ENCODE peak calls at places on chromosomes 11 and 22, in eight cellular contexts. K, Z, N, W, Y, H, I and X are unnamed samples.

GRCh38 chr11:28976012-28976800 is 868.0 kb downstream of the METTL15 start:
- DNase-seq in K (no peak), Z (no peak), N (no peak), W (no peak), Y (no peak), H (no peak), I (no peak), X (no peak)

GRCh38 chr11:114115406-114116054 is 56.0 kb downstream of the ZBTB16 start:
- DNase-seq in K (no peak), Z (no peak), N (no peak), W (no peak), Y (no peak), H (no peak), I (no peak), X (no peak)

GRCh38 chr11:102853055-102853454 is 9.6 kb upstream of the MMP3 start:
- DNase-seq in K (no peak), Z (no peak), N (no peak), W (no peak), Y (no peak), H (no peak), I (no peak), X (no peak)

GRCh38 chr22:37967637-37968451 is 14.3 kb downstream of the POLR2F start:
- DNase-seq in K (no peak), Z (no peak), N (no peak), W (no peak), Y (no peak), H (no peak), I (no peak), X (no peak)

GRCh38 chr11:68974421-68975194 is 6.2 kb downstream of the MRGPRD start:
- DNase-seq in K (no peak), Z (no peak), N (peak; percentile 24), W (no peak), Y (peak; percentile 31), H (no peak), I (no peak), X (peak; percentile 19)

GRCh38 chr11:12128191-12128841 is 17.9 kb downstream of the MICAL2 start:
- DNase-seq in K (no peak), Z (no peak), N (no peak), W (no peak), Y (no peak), H (no peak), I (no peak), X (no peak)

GRCh38 chr11:2991477-2992233 is 474 bp downstream of the NAP1L4 start:
- DNase-seq in K (peak; percentile 83), Z (no peak), N (no peak), W (no peak), Y (peak; percentile 64), H (no peak), I (no peak), X (peak; percentile 72)

GRCh38 chr11:42951266-42951665 is 360.5 kb upstream of the API5 start:
- DNase-seq in K (no peak), Z (no peak), N (no peak), W (no peak), Y (no peak), H (no peak), I (no peak), X (peak; percentile 49)

GRCh38 chr22:38981005-38981658 is 1.0 kb upstream of the APOBEC3B start:
- DNase-seq in K (no peak), Z (no peak), N (no peak), W (peak; percentile 40), Y (no peak), H (peak; percentile 70), I (no peak), X (peak; percentile 82)

GRCh38 chr11:19594326-19594725 is 118.3 kb upstream of the NAV2 start:
- DNase-seq in K (no peak), Z (no peak), N (no peak), W (no peak), Y (no peak), H (no peak), I (no peak), X (no peak)

GRCh38 chr22:50184541-50185383 is 951 bp upstream of the TRABD start:
- DNase-seq in K (no peak), Z (no peak), N (no peak), W (no peak), Y (no peak), H (no peak), I (no peak), X (no peak)

GRCh38 chr11:87878373-87878779 is 296.9 kb downstream of the RAB38 start:
- DNase-seq in K (no peak), Z (no peak), N (no peak), W (peak; percentile 8), Y (no peak), H (peak; percentile 15), I (no peak), X (peak; percentile 66)

GRCh38 chr11:108198833-108199232 is 23.6 kb downstream of the NPAT start:
- DNase-seq in K (no peak), Z (no peak), N (peak; percentile 70), W (no peak), Y (no peak), H (no peak), I (no peak), X (peak; percentile 81)

GRCh38 chr11:110134120-110134519 is 40.9 kb downstream of the ZC3H12C start:
- DNase-seq in K (no peak), Z (no peak), N (no peak), W (no peak), Y (no peak), H (no peak), I (no peak), X (no peak)

GRCh38 chr11:33320814-33321330 is 63.7 kb downstream of the HIPK3 start:
- DNase-seq in K (no peak), Z (no peak), N (no peak), W (no peak), Y (no peak), H (no peak), I (no peak), X (no peak)

DNA sequence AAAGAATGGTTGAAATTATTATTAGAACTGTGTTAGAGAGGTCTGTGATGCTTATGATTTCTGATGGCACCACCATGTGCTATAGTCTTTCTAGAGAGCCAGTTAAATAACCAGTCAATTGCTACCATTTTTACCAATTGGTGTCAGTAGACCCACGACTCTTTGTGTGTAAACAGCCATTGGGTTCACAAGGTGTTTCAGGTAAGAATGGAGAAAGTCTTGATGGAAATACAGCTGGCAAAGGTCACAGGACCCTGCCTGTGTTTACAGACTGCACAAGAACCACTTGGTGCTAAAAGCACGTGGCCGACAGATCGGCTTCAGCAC is 30.5 kb upstream of the OR10G7 start:
- DNase-seq in K (no peak), Z (no peak), N (no peak), W (no peak), Y (no peak), H (no peak), I (no peak), X (no peak)
- TF ChIP-seq CTCF in K (no peak), Z (no peak), N (no peak), W (no peak), Y (no peak), H (no peak), I (no peak), X (no peak)

DNA sequence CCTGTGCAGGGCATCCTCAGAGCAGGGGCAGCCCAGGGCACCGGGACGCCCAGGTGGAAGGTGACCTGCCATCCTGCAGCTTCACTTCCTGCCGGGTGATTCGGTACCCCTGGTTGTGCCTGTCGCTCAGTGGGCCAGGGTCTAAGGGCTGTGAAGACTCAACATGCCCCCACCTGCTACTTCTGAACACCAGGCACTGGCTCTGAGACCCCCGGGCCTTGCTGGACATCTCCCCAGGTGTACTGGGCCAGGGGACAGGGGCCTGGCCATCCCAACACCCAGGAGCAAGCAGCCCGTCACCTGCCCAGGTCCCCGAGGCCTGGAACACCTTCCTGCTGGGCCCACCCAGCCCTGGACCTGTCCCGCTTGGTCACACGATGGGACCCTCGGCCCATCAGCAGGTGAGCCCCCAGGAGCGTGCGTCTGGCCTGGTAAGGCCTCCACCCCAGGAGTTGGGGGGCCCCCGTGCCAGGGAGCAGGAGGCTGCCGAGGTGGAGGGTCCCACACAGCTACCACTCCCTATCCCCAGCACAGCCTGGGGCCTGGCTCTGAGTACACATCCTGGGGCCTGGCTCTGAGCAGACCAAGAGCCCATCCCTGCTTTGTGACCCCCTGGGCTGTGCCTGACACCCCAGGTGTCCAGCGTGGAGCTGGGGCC is 3.9 kb upstream of the MUC5B start:
- DNase-seq in K (peak; percentile 9), Z (no peak), N (peak; percentile 40), W (no peak), Y (peak; percentile 59), H (no peak), I (no peak), X (no peak)
- TF ChIP-seq CTCF in K (no peak), Z (no peak), N (no peak), W (no peak), Y (no peak), H (no peak), I (no peak), X (no peak)

DNA sequence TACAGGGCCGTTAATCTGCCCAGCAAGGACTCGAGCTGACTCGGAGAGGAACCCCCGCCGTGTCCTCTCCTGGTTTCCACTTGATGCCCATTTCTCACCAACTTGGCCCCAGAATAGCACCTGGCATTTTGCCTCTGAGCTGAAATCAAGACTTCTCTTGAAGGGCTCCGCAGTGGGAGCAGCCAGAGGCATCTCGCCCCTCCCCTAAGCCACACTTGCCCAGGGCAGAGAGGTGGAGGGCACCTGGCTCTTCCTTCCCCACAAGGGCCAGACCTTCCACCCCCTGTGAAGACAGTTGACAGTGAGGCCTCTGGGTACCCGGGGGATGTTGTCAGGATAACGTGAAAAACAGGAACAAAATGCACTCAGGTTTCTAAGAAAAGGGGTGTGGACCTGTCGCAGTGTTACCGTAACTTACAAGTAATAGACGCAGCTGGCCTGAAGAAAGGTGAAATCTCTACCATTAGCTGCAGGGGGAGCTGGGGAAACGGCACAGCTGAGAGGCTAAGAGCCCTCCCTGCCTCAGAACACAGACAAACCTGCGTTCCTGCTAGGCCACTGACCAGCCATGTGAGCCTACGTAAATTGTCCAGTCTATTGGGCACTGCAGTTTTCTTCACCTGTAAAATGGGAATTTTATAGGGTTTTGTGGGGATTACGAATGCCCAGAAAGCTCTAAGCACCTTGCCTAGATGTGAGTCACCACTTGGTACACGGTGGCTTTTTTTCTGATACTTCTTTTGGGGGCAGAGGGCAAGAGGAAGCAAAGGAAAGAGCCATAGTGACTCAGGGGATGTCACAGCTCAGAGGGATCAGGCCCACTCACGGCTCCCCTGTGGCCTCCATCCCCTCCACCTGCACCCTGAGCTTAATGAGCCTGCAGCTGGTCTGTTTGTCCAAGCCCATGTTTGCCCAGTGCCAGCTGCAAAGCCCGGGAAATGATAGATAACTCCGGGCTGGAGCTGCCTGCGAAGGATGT is 18.6 kb upstream of the CABP7 start:
- DNase-seq in K (no peak), Z (no peak), N (no peak), W (peak; percentile 24), Y (peak; percentile 42), H (peak; percentile 66), I (no peak), X (peak; percentile 42)
- TF ChIP-seq CTCF in K (no peak), Z (no peak), N (no peak), W (peak; percentile 64), Y (no peak), H (peak; percentile 29), I (no peak), X (peak; percentile 55)

DNA sequence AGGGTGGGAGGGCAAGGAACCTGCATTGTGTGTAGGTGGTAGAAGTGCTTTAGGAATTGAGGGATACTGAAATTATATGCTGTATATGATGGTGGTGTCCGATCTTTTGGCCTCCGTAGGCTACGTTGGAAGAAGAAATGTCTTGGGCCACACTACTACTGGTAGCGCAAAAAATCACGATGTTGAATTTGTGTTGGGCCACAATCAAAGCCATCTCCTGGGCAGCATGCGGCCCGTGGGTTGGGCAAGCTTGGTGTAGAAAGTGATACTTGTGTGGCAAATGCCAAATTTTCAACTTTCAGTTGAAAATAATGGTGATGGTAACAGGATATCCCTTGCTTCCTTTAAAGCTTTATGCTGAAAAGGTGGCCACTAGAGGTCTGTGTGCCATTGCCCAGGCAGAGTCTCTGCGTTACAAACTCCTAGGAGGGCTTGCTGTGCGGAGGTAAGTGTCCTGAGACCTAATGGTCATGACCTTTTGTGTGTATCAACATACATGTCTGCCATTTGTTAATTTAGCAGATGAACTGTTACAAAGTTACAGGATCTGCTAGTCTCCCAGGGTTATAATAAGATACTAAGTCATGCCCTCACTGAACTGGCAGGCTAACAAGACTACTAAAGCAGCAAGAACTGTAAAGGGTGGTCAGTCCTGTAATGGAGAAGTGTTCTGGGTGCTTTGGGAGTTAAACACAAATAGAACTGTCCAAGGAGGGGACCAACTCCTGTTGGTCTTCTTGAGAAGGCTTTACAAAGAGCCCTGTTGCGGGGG is 2.9 kb downstream of the RPS3 start:
- DNase-seq in K (no peak), Z (no peak), N (no peak), W (no peak), Y (no peak), H (no peak), I (no peak), X (no peak)
- TF ChIP-seq CTCF in K (no peak), Z (no peak), N (no peak), W (peak; percentile 4), Y (no peak), H (no peak), I (no peak), X (no peak)